ENCODE peak calls at places on chromosomes 2 and 18, in ten cellular contexts. G is Peyer's patch, E is breast epithelium, A is cardiac muscle cell, F is tibial artery, H is heart left ventricle, U is body of pancreas, K is right atrium auricular region, M is HFF-Myc, O is IMR-90. L is an unnamed sample.

GRCh38 chr2:241910604-241911520 is 41.3 kb downstream of the RTP5 start:
- DNase-seq in G (no peak), E (no peak), A (no peak), F (no peak), H (no peak), U (no peak), K (no peak), M (no peak), O (no peak), L (no peak)

GRCh38 chr2:106537047-106537446 is 49.9 kb downstream of the CD8B2 start:
- DNase-seq in G (peak; percentile 47), E (no peak), A (no peak), F (no peak), H (peak; percentile 28), U (peak; percentile 52), K (no peak), M (no peak), O (no peak), L (no peak)

GRCh38 chr2:45119038-45119437 is 109.8 kb upstream of the SIX2 start:
- DNase-seq in G (no peak), E (no peak), A (no peak), F (no peak), H (no peak), U (no peak), K (peak; percentile 16), M (no peak), O (peak; percentile 72), L (no peak)

GRCh38 chr18:50183556-50183955 is 11.4 kb downstream of the MYO5B start:
- DNase-seq in G (no peak), E (no peak), A (no peak), F (no peak), H (no peak), U (no peak), K (no peak), M (peak; percentile 3), O (peak; percentile 31), L (no peak)

GRCh38 chr2:3500326-3500899 is 18.9 kb downstream of the ADI1 start:
- DNase-seq in G (peak; percentile 40), E (no peak), A (no peak), F (no peak), H (no peak), U (no peak), K (peak; percentile 55), M (no peak), O (no peak), L (no peak)

GRCh38 chr2:28583899-28584553 is 88.2 kb downstream of the PLB1 start:
- DNase-seq in G (peak; percentile 70), E (no peak), A (no peak), F (peak; percentile 93), H (peak; percentile 79), U (peak; percentile 75), K (peak; percentile 93), M (peak; percentile 91), O (peak; percentile 97), L (peak; percentile 83)

GRCh38 chr2:112682101-112682500 is 36.4 kb downstream of the SLC20A1 start:
- DNase-seq in G (peak; percentile 33), E (no peak), A (no peak), F (no peak), H (no peak), U (no peak), K (no peak), M (no peak), O (no peak), L (no peak)

GRCh38 chr18:24181806-24182205 is 42.9 kb downstream of the CABYR start:
- DNase-seq in G (no peak), E (no peak), A (no peak), F (no peak), H (no peak), U (no peak), K (no peak), M (no peak), O (no peak), L (no peak)

GRCh38 chr2:217553689-217554088 is 449.1 kb downstream of the TNS1 start:
- DNase-seq in G (no peak), E (no peak), A (no peak), F (no peak), H (no peak), U (no peak), K (no peak), M (no peak), O (no peak), L (no peak)

GRCh38 chr2:232229917-232230310 is 148.6 kb upstream of the ALPP start:
- DNase-seq in G (no peak), E (no peak), A (no peak), F (no peak), H (no peak), U (no peak), K (no peak), M (peak; percentile 20), O (no peak), L (no peak)

GRCh38 chr2:234977228-234977679 is 25.4 kb downstream of the SH3BP4 start:
- DNase-seq in G (no peak), E (peak; percentile 57), A (no peak), F (no peak), H (no peak), U (no peak), K (no peak), M (no peak), O (no peak), L (no peak)

GRCh38 chr2:221716434-221717303 is 144.6 kb upstream of the EPHA4 start:
- DNase-seq in G (no peak), E (no peak), A (no peak), F (no peak), H (no peak), U (no peak), K (no peak), M (no peak), O (peak; percentile 34), L (no peak)

GRCh38 chr2:176473177-176473576 is 203.9 kb downstream of the MTX2 start:
- DNase-seq in G (no peak), E (peak; percentile 42), A (no peak), F (no peak), H (peak; percentile 27), U (no peak), K (no peak), M (no peak), O (peak; percentile 25), L (peak; percentile 27)

DNA sequence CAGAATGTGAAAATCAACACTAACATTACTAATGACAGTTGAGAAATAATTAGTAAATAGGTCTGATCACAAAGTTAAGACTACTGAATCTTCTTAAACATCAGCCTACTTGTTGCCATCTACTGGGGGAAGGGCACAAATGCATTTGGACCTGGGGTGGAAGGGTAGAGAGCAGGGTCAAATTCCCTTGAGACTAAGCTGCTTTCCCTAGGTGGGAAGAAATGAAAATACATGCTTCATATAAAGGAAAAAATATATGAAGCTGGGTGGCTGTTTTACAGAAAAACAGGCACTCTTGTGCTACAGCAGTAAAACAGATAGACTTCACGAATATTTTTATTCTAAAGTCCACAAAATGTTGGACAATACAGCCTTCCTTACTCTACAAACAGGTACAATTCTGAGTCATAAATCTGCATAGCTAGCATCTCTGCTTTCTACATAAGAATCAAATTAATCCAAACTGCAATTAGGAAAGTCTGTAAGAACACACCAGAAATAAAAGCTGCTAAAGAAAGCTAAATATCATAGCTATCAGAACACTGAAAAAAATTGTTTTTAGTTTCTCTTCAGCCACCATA is 10.9 kb downstream of the TRIP12 start:
- DNase-seq in G (peak; percentile 74), E (no peak), A (peak; percentile 59), F (no peak), H (no peak), U (peak; percentile 16), K (no peak), M (no peak), O (no peak), L (no peak)
- TF ChIP-seq CTCF in G (peak; percentile 33), E (no peak), A (peak; percentile 38), F (no peak), H (peak; percentile 21), U (no peak), K (peak; percentile 48), M (peak; percentile 32), O (peak; percentile 9), L (peak; percentile 18)

GRCh38 chr2:26033270-26033768 is 565 bp upstream of the RAB10 start:
- DNase-seq in G (no peak), E (peak; percentile 70), A (peak; percentile 90), F (peak; percentile 79), H (no peak), U (peak; percentile 82), K (peak; percentile 86), M (peak; percentile 64), O (peak; percentile 71), L (no peak)

GRCh38 chr2:26035110-26035728 is 1.3 kb downstream of the RAB10 start:
- DNase-seq in G (no peak), E (no peak), A (no peak), F (no peak), H (no peak), U (no peak), K (peak; percentile 50), M (no peak), O (peak; percentile 2), L (no peak)

GRCh38 chr2:26039603-26040367 is 5.9 kb downstream of the RAB10 start:
- DNase-seq in G (no peak), E (no peak), A (no peak), F (no peak), H (no peak), U (no peak), K (no peak), M (no peak), O (no peak), L (no peak)

GRCh38 chr2:26034597-26035067 is 748 bp downstream of the RAB10 start:
- DNase-seq in G (no peak), E (no peak), A (peak; percentile 28), F (no peak), H (no peak), U (no peak), K (no peak), M (no peak), O (peak; percentile 5), L (no peak)

GRCh38 chr2:26033769-26034596 is at the start of gene RAB10:
- DNase-seq in G (peak; percentile 100), E (peak; percentile 98), A (peak; percentile 98), F (peak; percentile 100), H (peak; percentile 99), U (peak; percentile 99), K (peak; percentile 99), M (peak; percentile 95), O (peak; percentile 98), L (peak; percentile 100)
- TF ChIP-seq CTCF in G (no peak), E (no peak), A (no peak), F (no peak), H (peak; percentile 23), U (no peak), K (no peak), M (no peak), O (no peak), L (peak; percentile 34)

GRCh38 chr2:223459328-223459939 is 142.7 kb downstream of the SCG2 start:
- DNase-seq in G (no peak), E (no peak), A (peak; percentile 42), F (no peak), H (no peak), U (no peak), K (no peak), M (no peak), O (peak; percentile 44), L (no peak)
- TF ChIP-seq CTCF in G (no peak), E (no peak), A (no peak), F (peak; percentile 32), H (peak; percentile 43), U (no peak), K (peak; percentile 67), M (peak; percentile 13), O (peak; percentile 53), L (peak; percentile 55)

DNA sequence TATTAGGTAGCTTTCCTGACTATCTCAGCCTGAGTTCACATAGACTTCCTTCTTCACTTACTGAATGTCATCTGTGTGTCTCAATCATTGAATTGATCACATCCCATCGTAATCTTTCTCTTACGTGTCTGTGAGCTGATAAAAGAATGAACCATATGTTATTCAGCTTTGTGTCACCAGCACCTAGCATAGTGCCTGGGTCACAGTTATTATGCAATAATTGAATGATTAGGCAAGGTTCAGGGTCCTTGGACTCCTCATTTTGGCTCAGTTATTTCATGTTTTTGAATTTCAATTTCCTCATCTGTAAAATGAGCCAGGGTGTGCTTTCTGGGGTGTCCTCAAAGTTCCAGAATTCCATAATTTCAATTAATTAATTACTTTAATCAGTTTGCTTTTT is 107.2 kb downstream of the ZEB2 start:
- DNase-seq in G (no peak), E (no peak), A (no peak), F (no peak), H (no peak), U (no peak), K (no peak), M (no peak), O (no peak), L (no peak)
- TF ChIP-seq CTCF in G (no peak), E (no peak), A (no peak), F (no peak), H (no peak), U (no peak), K (no peak), M (no peak), O (no peak), L (no peak)

L was measured in heart right ventricle.